ENCODE peak calls at places on chromosomes 7 and 10, in nine cellular contexts. One of them, this sample, is unnamed.

GRCh38 chr7:96837583-96837982 is 127.9 kb upstream of the SEM1 start:
- DNase-seq in nephron progenitor cell: no peak
- DNase-seq in stimulated activated naive CD8-positive, alpha-beta T cell treated with anti-CD3 and anti-CD28 coated beads, Interleukin-15, Interleukin-2, amounts not matched to agents 100 U/mL and 50 U/mL, for 24 hours: no peak
- DNase-seq in effector CD4-positive, alpha-beta T cell: no peak
- DNase-seq in A549: no peak
- DNase-seq in head of caudate nucleus: no peak
- DNase-seq in immature natural killer cell: peak; percentile 65
- DNase-seq in stimulated activated CD4-positive, alpha-beta T cell treated with anti-CD3 and anti-CD28 coated beads, Interleukin-4, amount 100 ng/mL, for 24 hours: peak; percentile 18
- DNase-seq in T-helper 22 cell: no peak
- DNase-seq in this sample: no peak

GRCh38 chr7:152896217-152896616 is 136.7 kb downstream of the ACTR3B start:
- DNase-seq in A549: no peak
- DNase-seq in head of caudate nucleus: no peak
- DNase-seq in stimulated activated CD4-positive, alpha-beta T cell treated with anti-CD3 and anti-CD28 coated beads, Interleukin-4, amount 100 ng/mL, for 24 hours: no peak
- DNase-seq in T-helper 22 cell: no peak
- DNase-seq in stimulated activated naive CD8-positive, alpha-beta T cell treated with anti-CD3 and anti-CD28 coated beads, Interleukin-15, Interleukin-2, amounts not matched to agents 100 U/mL and 50 U/mL, for 24 hours: no peak
- DNase-seq in nephron progenitor cell: no peak
- DNase-seq in immature natural killer cell: no peak
- DNase-seq in effector CD4-positive, alpha-beta T cell: no peak
- DNase-seq in this sample: no peak

GRCh38 chr7:47846117-47846836 is 102.0 kb downstream of the PKD1L1 start:
- DNase-seq in nephron progenitor cell: no peak
- DNase-seq in immature natural killer cell: no peak
- DNase-seq in A549: peak; percentile 55
- DNase-seq in T-helper 22 cell: no peak
- DNase-seq in head of caudate nucleus: no peak
- DNase-seq in stimulated activated naive CD8-positive, alpha-beta T cell treated with anti-CD3 and anti-CD28 coated beads, Interleukin-15, Interleukin-2, amounts not matched to agents 100 U/mL and 50 U/mL, for 24 hours: no peak
- DNase-seq in stimulated activated CD4-positive, alpha-beta T cell treated with anti-CD3 and anti-CD28 coated beads, Interleukin-4, amount 100 ng/mL, for 24 hours: no peak
- DNase-seq in effector CD4-positive, alpha-beta T cell: no peak
- DNase-seq in this sample: no peak

GRCh38 chr10:12484945-12485805 is 135.8 kb downstream of the CAMK1D start:
- DNase-seq in nephron progenitor cell: no peak
- DNase-seq in stimulated activated CD4-positive, alpha-beta T cell treated with anti-CD3 and anti-CD28 coated beads, Interleukin-4, amount 100 ng/mL, for 24 hours: peak; percentile 23
- DNase-seq in T-helper 22 cell: no peak
- DNase-seq in immature natural killer cell: no peak
- DNase-seq in head of caudate nucleus: peak; percentile 28
- DNase-seq in A549: no peak
- DNase-seq in effector CD4-positive, alpha-beta T cell: no peak
- DNase-seq in stimulated activated naive CD8-positive, alpha-beta T cell treated with anti-CD3 and anti-CD28 coated beads, Interleukin-15, Interleukin-2, amounts not matched to agents 100 U/mL and 50 U/mL, for 24 hours: peak; percentile 15
- DNase-seq in this sample: no peak

GRCh38 chr10:132266594-132267161 is 41.1 kb downstream of the STK32C start:
- DNase-seq in stimulated activated CD4-positive, alpha-beta T cell treated with anti-CD3 and anti-CD28 coated beads, Interleukin-4, amount 100 ng/mL, for 24 hours: no peak
- DNase-seq in stimulated activated naive CD8-positive, alpha-beta T cell treated with anti-CD3 and anti-CD28 coated beads, Interleukin-15, Interleukin-2, amounts not matched to agents 100 U/mL and 50 U/mL, for 24 hours: no peak
- DNase-seq in A549: no peak
- DNase-seq in immature natural killer cell: no peak
- DNase-seq in effector CD4-positive, alpha-beta T cell: no peak
- DNase-seq in nephron progenitor cell: no peak
- DNase-seq in head of caudate nucleus: no peak
- DNase-seq in T-helper 22 cell: no peak
- DNase-seq in this sample: no peak

GRCh38 chr10:106972381-106972780 is 192.1 kb downstream of the SORCS1 start:
- DNase-seq in nephron progenitor cell: no peak
- DNase-seq in stimulated activated naive CD8-positive, alpha-beta T cell treated with anti-CD3 and anti-CD28 coated beads, Interleukin-15, Interleukin-2, amounts not matched to agents 100 U/mL and 50 U/mL, for 24 hours: no peak
- DNase-seq in stimulated activated CD4-positive, alpha-beta T cell treated with anti-CD3 and anti-CD28 coated beads, Interleukin-4, amount 100 ng/mL, for 24 hours: no peak
- DNase-seq in T-helper 22 cell: no peak
- DNase-seq in head of caudate nucleus: no peak
- DNase-seq in A549: no peak
- DNase-seq in immature natural killer cell: no peak
- DNase-seq in effector CD4-positive, alpha-beta T cell: no peak
- DNase-seq in this sample: no peak

GRCh38 chr7:45155941-45156340 is 1.6 kb upstream of the RAMP3 start:
- DNase-seq in stimulated activated CD4-positive, alpha-beta T cell treated with anti-CD3 and anti-CD28 coated beads, Interleukin-4, amount 100 ng/mL, for 24 hours: no peak
- DNase-seq in T-helper 22 cell: no peak
- DNase-seq in nephron progenitor cell: no peak
- DNase-seq in effector CD4-positive, alpha-beta T cell: no peak
- DNase-seq in stimulated activated naive CD8-positive, alpha-beta T cell treated with anti-CD3 and anti-CD28 coated beads, Interleukin-15, Interleukin-2, amounts not matched to agents 100 U/mL and 50 U/mL, for 24 hours: no peak
- DNase-seq in immature natural killer cell: no peak
- DNase-seq in A549: no peak
- DNase-seq in head of caudate nucleus: no peak
- DNase-seq in this sample: no peak

GRCh38 chr7:63925626-63926460 is 72.8 kb upstream of the ZNF722 start:
- DNase-seq in stimulated activated CD4-positive, alpha-beta T cell treated with anti-CD3 and anti-CD28 coated beads, Interleukin-4, amount 100 ng/mL, for 24 hours: peak; percentile 91
- DNase-seq in head of caudate nucleus: peak; percentile 94
- DNase-seq in T-helper 22 cell: peak; percentile 76
- DNase-seq in A549: no peak
- DNase-seq in immature natural killer cell: peak; percentile 93
- DNase-seq in stimulated activated naive CD8-positive, alpha-beta T cell treated with anti-CD3 and anti-CD28 coated beads, Interleukin-15, Interleukin-2, amounts not matched to agents 100 U/mL and 50 U/mL, for 24 hours: peak; percentile 86
- DNase-seq in nephron progenitor cell: no peak
- DNase-seq in effector CD4-positive, alpha-beta T cell: peak; percentile 82
- DNase-seq in this sample: peak; percentile 27

GRCh38 chr7:32921896-32922295 is 30.3 kb upstream of the KBTBD2 start:
- DNase-seq in effector CD4-positive, alpha-beta T cell: no peak
- DNase-seq in T-helper 22 cell: no peak
- DNase-seq in nephron progenitor cell: no peak
- DNase-seq in stimulated activated naive CD8-positive, alpha-beta T cell treated with anti-CD3 and anti-CD28 coated beads, Interleukin-15, Interleukin-2, amounts not matched to agents 100 U/mL and 50 U/mL, for 24 hours: no peak
- DNase-seq in A549: no peak
- DNase-seq in immature natural killer cell: no peak
- DNase-seq in head of caudate nucleus: no peak
- DNase-seq in stimulated activated CD4-positive, alpha-beta T cell treated with anti-CD3 and anti-CD28 coated beads, Interleukin-4, amount 100 ng/mL, for 24 hours: no peak
- DNase-seq in this sample: no peak

GRCh38 chr7:19378340-19378704 is 233.1 kb upstream of the FERD3L start:
- DNase-seq in effector CD4-positive, alpha-beta T cell: no peak
- DNase-seq in stimulated activated naive CD8-positive, alpha-beta T cell treated with anti-CD3 and anti-CD28 coated beads, Interleukin-15, Interleukin-2, amounts not matched to agents 100 U/mL and 50 U/mL, for 24 hours: no peak
- DNase-seq in nephron progenitor cell: no peak
- DNase-seq in immature natural killer cell: no peak
- DNase-seq in stimulated activated CD4-positive, alpha-beta T cell treated with anti-CD3 and anti-CD28 coated beads, Interleukin-4, amount 100 ng/mL, for 24 hours: no peak
- DNase-seq in T-helper 22 cell: no peak
- DNase-seq in A549: no peak
- DNase-seq in head of caudate nucleus: no peak
- DNase-seq in this sample: no peak

GRCh38 chr7:7219216-7219615 is 36.9 kb downstream of the C1GALT1 start:
- DNase-seq in stimulated activated naive CD8-positive, alpha-beta T cell treated with anti-CD3 and anti-CD28 coated beads, Interleukin-15, Interleukin-2, amounts not matched to agents 100 U/mL and 50 U/mL, for 24 hours: no peak
- DNase-seq in head of caudate nucleus: no peak
- DNase-seq in immature natural killer cell: no peak
- DNase-seq in nephron progenitor cell: no peak
- DNase-seq in effector CD4-positive, alpha-beta T cell: no peak
- DNase-seq in T-helper 22 cell: no peak
- DNase-seq in A549: no peak
- DNase-seq in stimulated activated CD4-positive, alpha-beta T cell treated with anti-CD3 and anti-CD28 coated beads, Interleukin-4, amount 100 ng/mL, for 24 hours: no peak
- DNase-seq in this sample: no peak

GRCh38 chr7:2607913-2608899 is 23.6 kb upstream of the TTYH3 start:
- DNase-seq in nephron progenitor cell: no peak
- DNase-seq in immature natural killer cell: no peak
- DNase-seq in A549: no peak
- DNase-seq in stimulated activated CD4-positive, alpha-beta T cell treated with anti-CD3 and anti-CD28 coated beads, Interleukin-4, amount 100 ng/mL, for 24 hours: no peak
- DNase-seq in effector CD4-positive, alpha-beta T cell: no peak
- DNase-seq in head of caudate nucleus: no peak
- DNase-seq in stimulated activated naive CD8-positive, alpha-beta T cell treated with anti-CD3 and anti-CD28 coated beads, Interleukin-15, Interleukin-2, amounts not matched to agents 100 U/mL and 50 U/mL, for 24 hours: no peak
- DNase-seq in T-helper 22 cell: no peak
- DNase-seq in this sample: no peak

GRCh38 chr7:29748286-29749099 is 57.8 kb upstream of the WIPF3 start:
- DNase-seq in stimulated activated naive CD8-positive, alpha-beta T cell treated with anti-CD3 and anti-CD28 coated beads, Interleukin-15, Interleukin-2, amounts not matched to agents 100 U/mL and 50 U/mL, for 24 hours: no peak
- DNase-seq in T-helper 22 cell: no peak
- DNase-seq in A549: peak; percentile 13
- DNase-seq in stimulated activated CD4-positive, alpha-beta T cell treated with anti-CD3 and anti-CD28 coated beads, Interleukin-4, amount 100 ng/mL, for 24 hours: no peak
- DNase-seq in effector CD4-positive, alpha-beta T cell: no peak
- DNase-seq in head of caudate nucleus: no peak
- DNase-seq in immature natural killer cell: no peak
- DNase-seq in nephron progenitor cell: no peak
- DNase-seq in this sample: no peak

GRCh38 chr10:34967411-34967880 is 122.7 kb downstream of the CUL2 start:
- DNase-seq in stimulated activated naive CD8-positive, alpha-beta T cell treated with anti-CD3 and anti-CD28 coated beads, Interleukin-15, Interleukin-2, amounts not matched to agents 100 U/mL and 50 U/mL, for 24 hours: no peak
- DNase-seq in head of caudate nucleus: peak; percentile 22
- DNase-seq in T-helper 22 cell: no peak
- DNase-seq in A549: no peak
- DNase-seq in nephron progenitor cell: no peak
- DNase-seq in stimulated activated CD4-positive, alpha-beta T cell treated with anti-CD3 and anti-CD28 coated beads, Interleukin-4, amount 100 ng/mL, for 24 hours: no peak
- DNase-seq in immature natural killer cell: no peak
- DNase-seq in effector CD4-positive, alpha-beta T cell: no peak
- DNase-seq in this sample: no peak

GRCh38 chr7:155296006-155296787 is 1.5 kb upstream of the INSIG1 start:
- DNase-seq in T-helper 22 cell: no peak
- DNase-seq in stimulated activated CD4-positive, alpha-beta T cell treated with anti-CD3 and anti-CD28 coated beads, Interleukin-4, amount 100 ng/mL, for 24 hours: no peak
- DNase-seq in head of caudate nucleus: no peak
- DNase-seq in immature natural killer cell: no peak
- DNase-seq in A549: no peak
- DNase-seq in effector CD4-positive, alpha-beta T cell: no peak
- DNase-seq in stimulated activated naive CD8-positive, alpha-beta T cell treated with anti-CD3 and anti-CD28 coated beads, Interleukin-15, Interleukin-2, amounts not matched to agents 100 U/mL and 50 U/mL, for 24 hours: no peak
- DNase-seq in nephron progenitor cell: no peak
- DNase-seq in this sample: no peak

GRCh38 chr7:25117226-25118047 is 7.6 kb downstream of the CYCS start:
- DNase-seq in stimulated activated CD4-positive, alpha-beta T cell treated with anti-CD3 and anti-CD28 coated beads, Interleukin-4, amount 100 ng/mL, for 24 hours: peak; percentile 8
- DNase-seq in head of caudate nucleus: no peak
- DNase-seq in T-helper 22 cell: no peak
- DNase-seq in effector CD4-positive, alpha-beta T cell: no peak
- DNase-seq in immature natural killer cell: peak; percentile 60
- DNase-seq in stimulated activated naive CD8-positive, alpha-beta T cell treated with anti-CD3 and anti-CD28 coated beads, Interleukin-15, Interleukin-2, amounts not matched to agents 100 U/mL and 50 U/mL, for 24 hours: no peak
- DNase-seq in A549: no peak
- DNase-seq in nephron progenitor cell: no peak
- DNase-seq in this sample: no peak

GRCh38 chr7:81492240-81492639 is 277.6 kb downstream of the HGF start:
- DNase-seq in nephron progenitor cell: no peak
- DNase-seq in stimulated activated CD4-positive, alpha-beta T cell treated with anti-CD3 and anti-CD28 coated beads, Interleukin-4, amount 100 ng/mL, for 24 hours: no peak
- DNase-seq in stimulated activated naive CD8-positive, alpha-beta T cell treated with anti-CD3 and anti-CD28 coated beads, Interleukin-15, Interleukin-2, amounts not matched to agents 100 U/mL and 50 U/mL, for 24 hours: no peak
- DNase-seq in A549: no peak
- DNase-seq in effector CD4-positive, alpha-beta T cell: no peak
- DNase-seq in T-helper 22 cell: no peak
- DNase-seq in head of caudate nucleus: no peak
- DNase-seq in immature natural killer cell: no peak
- DNase-seq in this sample: no peak

GRCh38 chr10:79399242-79399831 is 46.1 kb downstream of the ZCCHC24 start:
- DNase-seq in nephron progenitor cell: peak; percentile 81
- DNase-seq in head of caudate nucleus: peak; percentile 74
- DNase-seq in A549: no peak
- DNase-seq in effector CD4-positive, alpha-beta T cell: no peak
- DNase-seq in stimulated activated naive CD8-positive, alpha-beta T cell treated with anti-CD3 and anti-CD28 coated beads, Interleukin-15, Interleukin-2, amounts not matched to agents 100 U/mL and 50 U/mL, for 24 hours: no peak
- DNase-seq in stimulated activated CD4-positive, alpha-beta T cell treated with anti-CD3 and anti-CD28 coated beads, Interleukin-4, amount 100 ng/mL, for 24 hours: no peak
- DNase-seq in T-helper 22 cell: no peak
- DNase-seq in immature natural killer cell: no peak
- DNase-seq in this sample: no peak

GRCh38 chr7:36005286-36005685 is 147.8 kb upstream of the EEPD1 start:
- DNase-seq in head of caudate nucleus: no peak
- DNase-seq in effector CD4-positive, alpha-beta T cell: no peak
- DNase-seq in A549: no peak
- DNase-seq in stimulated activated naive CD8-positive, alpha-beta T cell treated with anti-CD3 and anti-CD28 coated beads, Interleukin-15, Interleukin-2, amounts not matched to agents 100 U/mL and 50 U/mL, for 24 hours: peak; percentile 24
- DNase-seq in T-helper 22 cell: no peak
- DNase-seq in immature natural killer cell: no peak
- DNase-seq in stimulated activated CD4-positive, alpha-beta T cell treated with anti-CD3 and anti-CD28 coated beads, Interleukin-4, amount 100 ng/mL, for 24 hours: no peak
- DNase-seq in nephron progenitor cell: no peak
- DNase-seq in this sample: no peak

GRCh38 chr10:79422178-79422892 is 23.1 kb downstream of the ZCCHC24 start:
- DNase-seq in effector CD4-positive, alpha-beta T cell: no peak
- DNase-seq in stimulated activated naive CD8-positive, alpha-beta T cell treated with anti-CD3 and anti-CD28 coated beads, Interleukin-15, Interleukin-2, amounts not matched to agents 100 U/mL and 50 U/mL, for 24 hours: no peak
- DNase-seq in head of caudate nucleus: no peak
- DNase-seq in stimulated activated CD4-positive, alpha-beta T cell treated with anti-CD3 and anti-CD28 coated beads, Interleukin-4, amount 100 ng/mL, for 24 hours: no peak
- DNase-seq in A549: no peak
- DNase-seq in nephron progenitor cell: peak; percentile 66
- DNase-seq in T-helper 22 cell: no peak
- DNase-seq in immature natural killer cell: no peak
- DNase-seq in this sample: no peak

GRCh38 chr10:75788394-75789205 is 357.2 kb downstream of the LRMDA start:
- DNase-seq in A549: no peak
- DNase-seq in immature natural killer cell: no peak
- DNase-seq in nephron progenitor cell: no peak
- DNase-seq in head of caudate nucleus: no peak
- DNase-seq in stimulated activated naive CD8-positive, alpha-beta T cell treated with anti-CD3 and anti-CD28 coated beads, Interleukin-15, Interleukin-2, amounts not matched to agents 100 U/mL and 50 U/mL, for 24 hours: no peak
- DNase-seq in effector CD4-positive, alpha-beta T cell: no peak
- DNase-seq in T-helper 22 cell: no peak
- DNase-seq in stimulated activated CD4-positive, alpha-beta T cell treated with anti-CD3 and anti-CD28 coated beads, Interleukin-4, amount 100 ng/mL, for 24 hours: no peak
- DNase-seq in this sample: no peak

GRCh38 chr10:33381897-33382578 is 47.6 kb upstream of the NRP1 start:
- DNase-seq in stimulated activated CD4-positive, alpha-beta T cell treated with anti-CD3 and anti-CD28 coated beads, Interleukin-4, amount 100 ng/mL, for 24 hours: no peak
- DNase-seq in A549: no peak
- DNase-seq in T-helper 22 cell: no peak
- DNase-seq in immature natural killer cell: no peak
- DNase-seq in stimulated activated naive CD8-positive, alpha-beta T cell treated with anti-CD3 and anti-CD28 coated beads, Interleukin-15, Interleukin-2, amounts not matched to agents 100 U/mL and 50 U/mL, for 24 hours: no peak
- DNase-seq in head of caudate nucleus: no peak
- DNase-seq in nephron progenitor cell: no peak
- DNase-seq in effector CD4-positive, alpha-beta T cell: no peak
- DNase-seq in this sample: no peak

GRCh38 chr10:123643315-123643714 is 22.8 kb upstream of the GPR26 start:
- DNase-seq in effector CD4-positive, alpha-beta T cell: no peak
- DNase-seq in immature natural killer cell: no peak
- DNase-seq in A549: no peak
- DNase-seq in nephron progenitor cell: no peak
- DNase-seq in T-helper 22 cell: no peak
- DNase-seq in stimulated activated naive CD8-positive, alpha-beta T cell treated with anti-CD3 and anti-CD28 coated beads, Interleukin-15, Interleukin-2, amounts not matched to agents 100 U/mL and 50 U/mL, for 24 hours: no peak
- DNase-seq in stimulated activated CD4-positive, alpha-beta T cell treated with anti-CD3 and anti-CD28 coated beads, Interleukin-4, amount 100 ng/mL, for 24 hours: no peak
- DNase-seq in head of caudate nucleus: no peak
- DNase-seq in this sample: no peak

GRCh38 chr7:128351296-128352123 is 7.8 kb upstream of the RBM28 start:
- DNase-seq in immature natural killer cell: no peak
- DNase-seq in stimulated activated CD4-positive, alpha-beta T cell treated with anti-CD3 and anti-CD28 coated beads, Interleukin-4, amount 100 ng/mL, for 24 hours: no peak
- DNase-seq in nephron progenitor cell: no peak
- DNase-seq in effector CD4-positive, alpha-beta T cell: no peak
- DNase-seq in T-helper 22 cell: no peak
- DNase-seq in stimulated activated naive CD8-positive, alpha-beta T cell treated with anti-CD3 and anti-CD28 coated beads, Interleukin-15, Interleukin-2, amounts not matched to agents 100 U/mL and 50 U/mL, for 24 hours: no peak
- DNase-seq in head of caudate nucleus: no peak
- DNase-seq in A549: no peak
- DNase-seq in this sample: no peak

GRCh38 chr10:88039496-88040200 is 176.2 kb downstream of the PTEN start:
- DNase-seq in T-helper 22 cell: no peak
- DNase-seq in stimulated activated CD4-positive, alpha-beta T cell treated with anti-CD3 and anti-CD28 coated beads, Interleukin-4, amount 100 ng/mL, for 24 hours: no peak
- DNase-seq in head of caudate nucleus: no peak
- DNase-seq in A549: no peak
- DNase-seq in effector CD4-positive, alpha-beta T cell: no peak
- DNase-seq in nephron progenitor cell: no peak
- DNase-seq in immature natural killer cell: no peak
- DNase-seq in stimulated activated naive CD8-positive, alpha-beta T cell treated with anti-CD3 and anti-CD28 coated beads, Interleukin-15, Interleukin-2, amounts not matched to agents 100 U/mL and 50 U/mL, for 24 hours: no peak
- DNase-seq in this sample: no peak

GRCh38 chr10:14124951-14125350 is 205.8 kb downstream of the FRMD4A start:
- DNase-seq in A549: no peak
- DNase-seq in head of caudate nucleus: no peak
- DNase-seq in effector CD4-positive, alpha-beta T cell: no peak
- DNase-seq in stimulated activated CD4-positive, alpha-beta T cell treated with anti-CD3 and anti-CD28 coated beads, Interleukin-4, amount 100 ng/mL, for 24 hours: no peak
- DNase-seq in nephron progenitor cell: no peak
- DNase-seq in T-helper 22 cell: no peak
- DNase-seq in immature natural killer cell: no peak
- DNase-seq in stimulated activated naive CD8-positive, alpha-beta T cell treated with anti-CD3 and anti-CD28 coated beads, Interleukin-15, Interleukin-2, amounts not matched to agents 100 U/mL and 50 U/mL, for 24 hours: no peak
- DNase-seq in this sample: no peak

GRCh38 chr10:104029528-104029875 is 56.2 kb downstream of the COL17A1 start:
- DNase-seq in stimulated activated naive CD8-positive, alpha-beta T cell treated with anti-CD3 and anti-CD28 coated beads, Interleukin-15, Interleukin-2, amounts not matched to agents 100 U/mL and 50 U/mL, for 24 hours: no peak
- DNase-seq in nephron progenitor cell: no peak
- DNase-seq in effector CD4-positive, alpha-beta T cell: no peak
- DNase-seq in head of caudate nucleus: peak; percentile 89
- DNase-seq in A549: no peak
- DNase-seq in stimulated activated CD4-positive, alpha-beta T cell treated with anti-CD3 and anti-CD28 coated beads, Interleukin-4, amount 100 ng/mL, for 24 hours: no peak
- DNase-seq in immature natural killer cell: no peak
- DNase-seq in T-helper 22 cell: no peak
- DNase-seq in this sample: no peak

GRCh38 chr7:33831389-33832118 is 73.8 kb upstream of the BMPER start:
- DNase-seq in nephron progenitor cell: no peak
- DNase-seq in stimulated activated naive CD8-positive, alpha-beta T cell treated with anti-CD3 and anti-CD28 coated beads, Interleukin-15, Interleukin-2, amounts not matched to agents 100 U/mL and 50 U/mL, for 24 hours: no peak
- DNase-seq in A549: no peak
- DNase-seq in stimulated activated CD4-positive, alpha-beta T cell treated with anti-CD3 and anti-CD28 coated beads, Interleukin-4, amount 100 ng/mL, for 24 hours: no peak
- DNase-seq in immature natural killer cell: no peak
- DNase-seq in head of caudate nucleus: no peak
- DNase-seq in T-helper 22 cell: no peak
- DNase-seq in effector CD4-positive, alpha-beta T cell: no peak
- DNase-seq in this sample: no peak

GRCh38 chr10:2895616-2896196 is 171.6 kb upstream of the PFKP start:
- DNase-seq in effector CD4-positive, alpha-beta T cell: no peak
- DNase-seq in head of caudate nucleus: no peak
- DNase-seq in nephron progenitor cell: no peak
- DNase-seq in T-helper 22 cell: no peak
- DNase-seq in stimulated activated CD4-positive, alpha-beta T cell treated with anti-CD3 and anti-CD28 coated beads, Interleukin-4, amount 100 ng/mL, for 24 hours: no peak
- DNase-seq in immature natural killer cell: no peak
- DNase-seq in stimulated activated naive CD8-positive, alpha-beta T cell treated with anti-CD3 and anti-CD28 coated beads, Interleukin-15, Interleukin-2, amounts not matched to agents 100 U/mL and 50 U/mL, for 24 hours: no peak
- DNase-seq in A549: no peak
- DNase-seq in this sample: no peak

GRCh38 chr10:3287566-3288445 is 115.2 kb upstream of the PITRM1 start:
- DNase-seq in effector CD4-positive, alpha-beta T cell: no peak
- DNase-seq in A549: no peak
- DNase-seq in immature natural killer cell: no peak
- DNase-seq in nephron progenitor cell: no peak
- DNase-seq in T-helper 22 cell: no peak
- DNase-seq in head of caudate nucleus: no peak
- DNase-seq in stimulated activated naive CD8-positive, alpha-beta T cell treated with anti-CD3 and anti-CD28 coated beads, Interleukin-15, Interleukin-2, amounts not matched to agents 100 U/mL and 50 U/mL, for 24 hours: no peak
- DNase-seq in stimulated activated CD4-positive, alpha-beta T cell treated with anti-CD3 and anti-CD28 coated beads, Interleukin-4, amount 100 ng/mL, for 24 hours: no peak
- DNase-seq in this sample: no peak

GRCh38 chr10:4101918-4102654 is 317.1 kb upstream of the KLF6 start:
- DNase-seq in immature natural killer cell: no peak
- DNase-seq in A549: no peak
- DNase-seq in stimulated activated naive CD8-positive, alpha-beta T cell treated with anti-CD3 and anti-CD28 coated beads, Interleukin-15, Interleukin-2, amounts not matched to agents 100 U/mL and 50 U/mL, for 24 hours: no peak
- DNase-seq in head of caudate nucleus: no peak
- DNase-seq in T-helper 22 cell: no peak
- DNase-seq in effector CD4-positive, alpha-beta T cell: no peak
- DNase-seq in nephron progenitor cell: no peak
- DNase-seq in stimulated activated CD4-positive, alpha-beta T cell treated with anti-CD3 and anti-CD28 coated beads, Interleukin-4, amount 100 ng/mL, for 24 hours: no peak
- DNase-seq in this sample: no peak

This sample was measured in NCI-H1048.